ENCODE peak calls at places on chromosomes 7 and 10, in five cellular contexts. One of them, this sample, is unnamed. For H3K4me1, the result is how much of the 10 kb centered on the place peaks cover.

GRCh38 chr10:114491933-114492332 is 87.6 kb upstream of the AFAP1L2 start:
- DNase-seq in lower lobe of right lung: no peak
- DNase-seq in SK-N-SH: no peak
- DNase-seq in heart left ventricle: peak
- DNase-seq in body of pancreas: no peak
- DNase-seq in this sample: no peak

GRCh38 chr10:127978481-127978880 is 71.6 kb downstream of the PTPRE start:
- DNase-seq in heart left ventricle: no peak
- DNase-seq in lower lobe of right lung: no peak
- DNase-seq in body of pancreas: no peak
- DNase-seq in SK-N-SH: no peak
- DNase-seq in this sample: no peak

GRCh38 chr7:91683823-91684222 is 196.7 kb downstream of the MTERF1 start:
- DNase-seq in SK-N-SH: peak
- DNase-seq in lower lobe of right lung: no peak
- DNase-seq in heart left ventricle: peak
- DNase-seq in body of pancreas: no peak
- DNase-seq in this sample: no peak

GRCh38 chr10:66713387-66713786 is 212.4 kb upstream of the LRRTM3 start:
- DNase-seq in SK-N-SH: no peak
- DNase-seq in body of pancreas: no peak
- DNase-seq in heart left ventricle: no peak
- DNase-seq in lower lobe of right lung: no peak
- DNase-seq in this sample: no peak

GRCh38 chr7:11615163-11615562 is 216.8 kb downstream of the THSD7A start:
- DNase-seq in heart left ventricle: no peak
- DNase-seq in SK-N-SH: no peak
- DNase-seq in lower lobe of right lung: no peak
- DNase-seq in body of pancreas: no peak
- DNase-seq in this sample: no peak

GRCh38 chr10:80416401-80417098 is 8.2 kb downstream of the PRXL2A start:
- DNase-seq in heart left ventricle: peak
- DNase-seq in SK-N-SH: no peak
- DNase-seq in lower lobe of right lung: no peak
- DNase-seq in body of pancreas: peak
- DNase-seq in this sample: no peak

GRCh38 chr7:45687185-45687560 is 113.0 kb downstream of the ADCY1 start:
- DNase-seq in body of pancreas: no peak
- DNase-seq in lower lobe of right lung: no peak
- DNase-seq in heart left ventricle: peak
- DNase-seq in SK-N-SH: no peak
- DNase-seq in this sample: no peak

GRCh38 chr7:151847136-151847535 is 29.8 kb downstream of the PRKAG2 start:
- DNase-seq in SK-N-SH: no peak
- DNase-seq in lower lobe of right lung: peak
- DNase-seq in body of pancreas: no peak
- DNase-seq in heart left ventricle: no peak
- DNase-seq in this sample: no peak

GRCh38 chr7:2645274-2645868 is 13.6 kb downstream of the TTYH3 start:
- DNase-seq in body of pancreas: no peak
- DNase-seq in lower lobe of right lung: no peak
- DNase-seq in SK-N-SH: peak
- DNase-seq in heart left ventricle: no peak
- DNase-seq in this sample: no peak

GRCh38 chr10:110138197-110138812 is 69.1 kb upstream of the MXI1 start:
- DNase-seq in heart left ventricle: no peak
- DNase-seq in SK-N-SH: peak
- DNase-seq in lower lobe of right lung: no peak
- DNase-seq in body of pancreas: no peak
- DNase-seq in this sample: peak

GRCh38 chr10:47412869-47413268 is 28.8 kb upstream of the ZNF488 start:
- DNase-seq in SK-N-SH: no peak
- DNase-seq in heart left ventricle: no peak
- DNase-seq in body of pancreas: no peak
- DNase-seq in lower lobe of right lung: no peak
- DNase-seq in this sample: no peak

GRCh38 chr7:29113384-29114102 is 32.8 kb downstream of the CPVL start:
- DNase-seq in lower lobe of right lung: no peak
- DNase-seq in SK-N-SH: no peak
- DNase-seq in heart left ventricle: no peak
- DNase-seq in body of pancreas: peak
- DNase-seq in this sample: peak

GRCh38 chr10:18607979-18608378 is 43.4 kb downstream of the NSUN6 start:
- DNase-seq in lower lobe of right lung: no peak
- DNase-seq in SK-N-SH: peak
- DNase-seq in heart left ventricle: no peak
- DNase-seq in body of pancreas: no peak
- DNase-seq in this sample: peak

GRCh38 chr7:43825391-43825808 is 43.9 kb downstream of the MRPS24 start:
- DNase-seq in SK-N-SH: no peak
- DNase-seq in body of pancreas: no peak
- DNase-seq in heart left ventricle: no peak
- DNase-seq in lower lobe of right lung: no peak
- DNase-seq in this sample: no peak

GRCh38 chr10:13234172-13234571 is at the start of gene UCMA:
- DNase-seq in body of pancreas: no peak
- DNase-seq in SK-N-SH: no peak
- DNase-seq in heart left ventricle: no peak
- DNase-seq in lower lobe of right lung: no peak
- DNase-seq in this sample: no peak

GRCh38 chr10:6300106-6300783 is 97.5 kb downstream of the PFKFB3 start:
- DNase-seq in heart left ventricle: no peak
- DNase-seq in lower lobe of right lung: no peak
- DNase-seq in body of pancreas: no peak
- DNase-seq in SK-N-SH: no peak
- DNase-seq in this sample: peak

GRCh38 chr7:134637441-134637840 is 9.2 kb upstream of the BPGM start:
- DNase-seq in body of pancreas: no peak
- DNase-seq in lower lobe of right lung: no peak
- DNase-seq in heart left ventricle: no peak
- DNase-seq in SK-N-SH: no peak
- DNase-seq in this sample: no peak

GRCh38 chr10:111035542-111035941 is 41.3 kb upstream of the ADRA2A start:
- DNase-seq in SK-N-SH: no peak
- DNase-seq in heart left ventricle: no peak
- DNase-seq in lower lobe of right lung: no peak
- DNase-seq in body of pancreas: no peak
- DNase-seq in this sample: no peak

GRCh38 chr10:103572597-103573321 is 79.3 kb downstream of the NEURL1 start:
- DNase-seq in heart left ventricle: no peak
- DNase-seq in lower lobe of right lung: no peak
- DNase-seq in body of pancreas: no peak
- DNase-seq in SK-N-SH: no peak
- DNase-seq in this sample: no peak
- H3K4me1 ChIP-seq in heart left ventricle: under half
- H3K4me1 ChIP-seq in lower lobe of right lung: under half
- H3K4me1 ChIP-seq in body of pancreas: under half
- H3K4me1 ChIP-seq in SK-N-SH: under half
- H3K4me1 ChIP-seq in this sample: under half

DNA sequence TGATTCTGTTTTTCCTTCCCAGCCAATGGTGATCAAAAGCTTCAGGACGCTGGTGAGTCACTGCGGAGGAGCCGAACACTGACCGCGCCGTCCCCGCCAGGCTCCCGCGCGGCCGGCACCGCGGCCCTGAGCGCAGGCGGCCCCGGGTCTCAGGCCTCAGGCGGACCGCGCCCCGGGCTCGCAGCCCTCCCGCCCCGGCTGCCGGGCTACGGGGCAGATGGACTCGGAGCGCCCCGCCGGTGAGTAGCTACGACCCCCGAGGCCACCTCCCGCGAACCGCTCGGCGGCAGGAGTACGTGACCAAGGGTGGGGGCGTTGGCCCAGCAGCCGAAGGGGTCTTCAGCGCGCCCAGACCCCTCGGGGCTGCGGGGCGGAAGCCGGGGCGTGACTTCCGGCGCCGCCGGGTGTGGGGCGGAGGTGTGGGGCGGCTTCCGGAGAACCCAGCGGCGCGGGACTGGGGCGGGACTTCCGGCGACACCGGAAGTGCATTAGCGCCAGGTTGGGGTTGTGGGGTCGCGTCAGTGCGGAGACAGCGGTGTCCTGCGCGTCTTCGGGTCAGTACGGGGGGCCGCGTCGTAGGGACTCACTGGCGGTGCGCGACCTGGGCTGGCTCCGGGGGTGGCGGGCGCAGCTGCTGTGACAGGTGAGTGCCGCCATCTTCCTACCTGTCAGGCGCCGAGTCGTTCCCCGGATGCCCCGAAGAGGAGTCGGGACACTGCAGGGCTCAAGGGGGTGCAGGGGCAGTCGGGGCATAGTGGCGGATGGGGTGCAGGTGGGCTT is at the start of gene WDR37:
- DNase-seq in heart left ventricle: peak
- DNase-seq in SK-N-SH: peak
- DNase-seq in lower lobe of right lung: peak
- DNase-seq in body of pancreas: peak
- DNase-seq in this sample: peak
- H3K4me1 ChIP-seq in heart left ventricle: under half
- H3K4me1 ChIP-seq in SK-N-SH: under half
- H3K4me1 ChIP-seq in lower lobe of right lung: half or more
- H3K4me1 ChIP-seq in body of pancreas: half or more
- H3K4me1 ChIP-seq in this sample: under half

GRCh38 chr10:11212686-11213085 is 195.0 kb downstream of the CELF2 start:
- DNase-seq in heart left ventricle: no peak
- DNase-seq in body of pancreas: no peak
- DNase-seq in lower lobe of right lung: no peak
- DNase-seq in SK-N-SH: no peak
- DNase-seq in this sample: no peak

GRCh38 chr10:11212285-11212684 is 194.6 kb downstream of the CELF2 start:
- DNase-seq in heart left ventricle: no peak
- DNase-seq in SK-N-SH: no peak
- DNase-seq in lower lobe of right lung: no peak
- DNase-seq in body of pancreas: no peak
- DNase-seq in this sample: no peak

GRCh38 chr10:11214407-11214806 is 196.7 kb downstream of the CELF2 start:
- DNase-seq in SK-N-SH: no peak
- DNase-seq in lower lobe of right lung: no peak
- DNase-seq in heart left ventricle: no peak
- DNase-seq in body of pancreas: no peak
- DNase-seq in this sample: no peak

GRCh38 chr10:11215468-11215867 is 197.8 kb downstream of the CELF2 start:
- DNase-seq in heart left ventricle: no peak
- DNase-seq in SK-N-SH: no peak
- DNase-seq in body of pancreas: no peak
- DNase-seq in lower lobe of right lung: no peak
- DNase-seq in this sample: no peak

DNA sequence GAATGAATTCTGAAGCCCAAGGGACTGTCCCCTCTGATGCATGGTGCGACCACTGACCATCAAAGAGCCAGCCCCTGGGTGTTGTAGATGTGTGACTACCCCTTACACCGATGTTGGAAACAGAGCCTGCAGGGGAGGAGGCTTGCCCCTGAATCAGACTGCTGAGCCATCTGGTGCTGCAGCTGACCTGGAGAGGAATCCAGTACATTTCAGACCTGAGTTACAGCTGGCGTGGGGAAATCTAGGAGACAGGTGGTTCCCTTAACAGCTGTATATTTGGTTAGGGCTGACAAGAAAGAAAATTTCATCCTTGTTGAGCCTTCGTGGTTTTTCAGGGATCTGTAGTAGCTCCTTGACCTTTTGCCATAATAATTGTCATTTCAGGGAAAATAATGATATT is 195.5 kb downstream of the CELF2 start:
- DNase-seq in SK-N-SH: no peak
- DNase-seq in lower lobe of right lung: no peak
- DNase-seq in heart left ventricle: no peak
- DNase-seq in body of pancreas: no peak
- DNase-seq in this sample: no peak
- H3K4me1 ChIP-seq in SK-N-SH: under half
- H3K4me1 ChIP-seq in lower lobe of right lung: under half
- H3K4me1 ChIP-seq in heart left ventricle: under half
- H3K4me1 ChIP-seq in body of pancreas: under half
- H3K4me1 ChIP-seq in this sample: under half

GRCh38 chr7:150734293-150734692 is 2.9 kb upstream of the GIMAP5 start:
- DNase-seq in lower lobe of right lung: no peak
- DNase-seq in heart left ventricle: no peak
- DNase-seq in body of pancreas: no peak
- DNase-seq in SK-N-SH: no peak
- DNase-seq in this sample: no peak
- H3K4me1 ChIP-seq in lower lobe of right lung: under half
- H3K4me1 ChIP-seq in heart left ventricle: under half
- H3K4me1 ChIP-seq in body of pancreas: under half
- H3K4me1 ChIP-seq in SK-N-SH: under half
- H3K4me1 ChIP-seq in this sample: under half

DNA sequence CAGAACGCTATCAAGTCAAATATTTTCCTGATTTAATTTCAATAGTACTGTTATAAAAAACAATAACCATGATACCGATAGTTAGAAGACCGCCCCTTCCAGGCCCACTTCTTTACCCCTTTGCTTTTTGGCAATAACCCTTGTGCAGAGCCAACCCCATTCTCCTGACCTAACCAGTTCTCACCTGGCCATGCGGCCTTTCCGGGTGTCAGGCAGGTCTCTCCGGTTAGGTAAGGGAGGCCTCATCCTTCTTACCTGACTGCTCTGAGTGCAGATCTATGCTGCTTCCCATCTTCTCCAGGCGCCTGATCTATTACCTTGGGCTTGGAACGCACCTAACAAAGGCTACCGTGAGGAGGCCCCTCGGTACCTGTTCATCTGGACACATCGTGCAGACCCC is 26.6 kb downstream of the ZMIZ1 start:
- DNase-seq in lower lobe of right lung: no peak
- DNase-seq in body of pancreas: no peak
- DNase-seq in heart left ventricle: no peak
- DNase-seq in SK-N-SH: no peak
- DNase-seq in this sample: peak
- H3K4me1 ChIP-seq in lower lobe of right lung: half or more
- H3K4me1 ChIP-seq in body of pancreas: half or more
- H3K4me1 ChIP-seq in heart left ventricle: half or more
- H3K4me1 ChIP-seq in SK-N-SH: half or more
- H3K4me1 ChIP-seq in this sample: under half

GRCh38 chr7:104156842-104157277 is 51.0 kb downstream of the ORC5 start:
- DNase-seq in lower lobe of right lung: no peak
- DNase-seq in SK-N-SH: peak
- DNase-seq in body of pancreas: no peak
- DNase-seq in heart left ventricle: no peak
- DNase-seq in this sample: no peak

GRCh38 chr7:104162081-104162480 is 45.7 kb downstream of the ORC5 start:
- DNase-seq in SK-N-SH: no peak
- DNase-seq in body of pancreas: no peak
- DNase-seq in heart left ventricle: no peak
- DNase-seq in lower lobe of right lung: no peak
- DNase-seq in this sample: no peak

GRCh38 chr7:104161244-104161643 is 46.6 kb downstream of the ORC5 start:
- DNase-seq in body of pancreas: no peak
- DNase-seq in heart left ventricle: no peak
- DNase-seq in lower lobe of right lung: no peak
- DNase-seq in SK-N-SH: no peak
- DNase-seq in this sample: no peak

GRCh38 chr7:104160375-104160774 is 47.4 kb downstream of the ORC5 start:
- DNase-seq in body of pancreas: no peak
- DNase-seq in heart left ventricle: no peak
- DNase-seq in lower lobe of right lung: no peak
- DNase-seq in SK-N-SH: peak
- DNase-seq in this sample: no peak
- H3K4me1 ChIP-seq in body of pancreas: under half
- H3K4me1 ChIP-seq in heart left ventricle: under half
- H3K4me1 ChIP-seq in lower lobe of right lung: under half
- H3K4me1 ChIP-seq in SK-N-SH: under half
- H3K4me1 ChIP-seq in this sample: under half

This sample was measured in PC-9.